ENCODE peak calls at places on chromosomes 1 and 21, in ten cellular contexts. U is kidney epithelial cell, V is NCI-H226, E is HCEC 1CT, Y is body of pancreas, D is AG08396, J is amygdala, X is GM20000, T is Panc1, K is mucosa of gallbladder. M is an unnamed sample.

GRCh38 chr1:18882511-18882910 is 19.8 kb downstream of the ALDH4A1 start:
- DNase-seq in U (no peak), V (no peak), E (no peak), Y (no peak), D (peak; percentile 75), J (no peak), X (no peak), T (no peak), K (no peak), M (no peak)

GRCh38 chr1:90717665-90718410 is 736 bp upstream of the BARHL2 start:
- DNase-seq in U (no peak), V (no peak), E (no peak), Y (no peak), D (peak; percentile 23), J (no peak), X (peak; percentile 44), T (no peak), K (no peak), M (no peak)

GRCh38 chr1:50969611-50970507 is at the start of gene CDKN2C:
- DNase-seq in U (no peak), V (peak; percentile 94), E (peak; percentile 79), Y (peak; percentile 88), D (peak; percentile 77), J (peak; percentile 43), X (peak; percentile 71), T (peak; percentile 79), K (peak; percentile 82), M (peak; percentile 81)

GRCh38 chr1:165738794-165739193 is 29.9 kb downstream of the TMCO1 start:
- DNase-seq in U (no peak), V (no peak), E (no peak), Y (no peak), D (no peak), J (no peak), X (peak; percentile 29), T (no peak), K (no peak), M (no peak)

GRCh38 chr1:234962340-234962989 is 166.2 kb downstream of the TOMM20 start:
- DNase-seq in U (peak; percentile 99), V (no peak), E (peak; percentile 96), Y (peak; percentile 66), D (peak; percentile 88), J (no peak), X (peak; percentile 68), T (no peak), K (no peak), M (peak; percentile 98)

GRCh38 chr1:25435315-25436103 is 4.8 kb downstream of the MACO1 start:
- DNase-seq in U (no peak), V (no peak), E (peak; percentile 22), Y (no peak), D (no peak), J (no peak), X (no peak), T (no peak), K (no peak), M (no peak)

GRCh38 chr1:94622757-94623156 is 81.2 kb upstream of the F3 start:
- DNase-seq in U (peak; percentile 75), V (peak; percentile 95), E (peak; percentile 54), Y (no peak), D (peak; percentile 30), J (no peak), X (no peak), T (no peak), K (peak; percentile 58), M (peak; percentile 47)

GRCh38 chr1:178161516-178161915 is 67.6 kb downstream of the RASAL2 start:
- DNase-seq in U (no peak), V (peak; percentile 74), E (peak; percentile 17), Y (no peak), D (no peak), J (no peak), X (no peak), T (no peak), K (no peak), M (peak; percentile 31)

GRCh38 chr1:8455700-8456305 is 137.9 kb downstream of the SLC45A1 start:
- DNase-seq in U (no peak), V (no peak), E (no peak), Y (no peak), D (no peak), J (no peak), X (no peak), T (no peak), K (no peak), M (no peak)

GRCh38 chr1:232172556-232172955 is 457.4 kb downstream of the SIPA1L2 start:
- DNase-seq in U (no peak), V (no peak), E (no peak), Y (no peak), D (no peak), J (no peak), X (no peak), T (no peak), K (no peak), M (no peak)

GRCh38 chr21:15732290-15732995 is 2.7 kb downstream of the USP25 start:
- DNase-seq in U (peak; percentile 56), V (peak; percentile 44), E (peak; percentile 63), Y (no peak), D (no peak), J (no peak), X (peak; percentile 80), T (no peak), K (no peak), M (no peak)